ENCODE peak calls at places on chromosomes 7 and 10, in ten cellular contexts. W, X, H, Y, U, M, J, C, F and O are unnamed samples.

GRCh38 chr7:17940302-17941170 is at the start of gene SNX13:
- DNase-seq in W (peak; percentile 92), X (peak; percentile 96), H (peak; percentile 52), Y (peak; percentile 89), U (peak; percentile 95), M (peak; percentile 92), J (peak; percentile 90), C (peak; percentile 89), F (peak; percentile 94), O (peak; percentile 95)

GRCh38 chr7:95688931-95689453 is 83.4 kb upstream of the DYNC1I1 start:
- DNase-seq in W (no peak), X (no peak), H (no peak), Y (no peak), U (no peak), M (no peak), J (no peak), C (no peak), F (peak; percentile 40), O (no peak)

GRCh38 chr7:102024005-102024768 is 206.8 kb downstream of the CUX1 start:
- DNase-seq in W (peak; percentile 23), X (peak; percentile 36), H (no peak), Y (no peak), U (no peak), M (no peak), J (no peak), C (no peak), F (no peak), O (no peak)

GRCh38 chr7:103314849-103315248 is 17.6 kb downstream of the PMPCB start:
- DNase-seq in W (no peak), X (no peak), H (no peak), Y (no peak), U (no peak), M (no peak), J (no peak), C (no peak), F (no peak), O (no peak)

GRCh38 chr10:29595636-29596225 is 39.0 kb downstream of the SVIL start:
- DNase-seq in W (no peak), X (no peak), H (no peak), Y (no peak), U (no peak), M (peak; percentile 45), J (no peak), C (no peak), F (no peak), O (no peak)

GRCh38 chr7:127251458-127252379 is 1.0 kb downstream of the GRM8 start:
- DNase-seq in W (no peak), X (no peak), H (no peak), Y (peak; percentile 15), U (no peak), M (peak; percentile 12), J (no peak), C (no peak), F (no peak), O (peak; percentile 32)

GRCh38 chr10:123743441-123744225 is 77.5 kb downstream of the GPR26 start:
- DNase-seq in W (peak; percentile 27), X (no peak), H (peak; percentile 19), Y (no peak), U (no peak), M (no peak), J (peak; percentile 31), C (peak; percentile 37), F (no peak), O (no peak)

GRCh38 chr7:4774804-4775280 is 581 bp upstream of the AP5Z1 start:
- DNase-seq in W (no peak), X (no peak), H (peak; percentile 28), Y (peak; percentile 69), U (peak; percentile 76), M (no peak), J (peak; percentile 71), C (peak; percentile 79), F (peak; percentile 85), O (no peak)

GRCh38 chr7:46569117-46569433 is 648.0 kb upstream of the IGFBP3 start:
- DNase-seq in W (no peak), X (no peak), H (no peak), Y (no peak), U (no peak), M (no peak), J (no peak), C (no peak), F (peak; percentile 31), O (no peak)

GRCh38 chr10:126014309-126014708 is 117.9 kb downstream of the FANK1 start:
- DNase-seq in W (no peak), X (no peak), H (peak; percentile 49), Y (no peak), U (peak; percentile 50), M (no peak), J (peak; percentile 73), C (no peak), F (peak; percentile 88), O (no peak)

GRCh38 chr10:114045071-114045737 is 1.5 kb downstream of the ADRB1 start:
- DNase-seq in W (no peak), X (peak; percentile 70), H (no peak), Y (no peak), U (no peak), M (peak; percentile 29), J (no peak), C (no peak), F (peak; percentile 27), O (peak; percentile 38)

GRCh38 chr7:23246540-23246939 is at the start of gene GPNMB:
- DNase-seq in W (peak; percentile 21), X (no peak), H (peak; percentile 92), Y (no peak), U (peak; percentile 86), M (peak; percentile 33), J (peak; percentile 98), C (peak; percentile 97), F (peak; percentile 92), O (no peak)

GRCh38 chr10:76583711-76584161 is 1053.9 kb downstream of the KCNMA1 start:
- DNase-seq in W (no peak), X (no peak), H (peak; percentile 79), Y (peak; percentile 38), U (peak; percentile 84), M (no peak), J (peak; percentile 95), C (peak; percentile 93), F (peak; percentile 93), O (no peak)

GRCh38 chr7:77310982-77311381 is 105.2 kb downstream of the GSAP start:
- DNase-seq in W (no peak), X (no peak), H (no peak), Y (no peak), U (no peak), M (no peak), J (no peak), C (no peak), F (no peak), O (no peak)

GRCh38 chr7:105198223-105198622 is 184.2 kb downstream of the KMT2E start:
- DNase-seq in W (no peak), X (no peak), H (peak; percentile 54), Y (no peak), U (peak; percentile 68), M (no peak), J (peak; percentile 92), C (peak; percentile 76), F (peak; percentile 96), O (no peak)

GRCh38 chr10:104208730-104209129 is 23.4 kb downstream of the CFAP43 start:
- DNase-seq in W (no peak), X (no peak), H (no peak), Y (no peak), U (no peak), M (no peak), J (peak; percentile 11), C (peak; percentile 5), F (no peak), O (no peak)

GRCh38 chr10:70620020-70620289 is 17.4 kb upstream of the PRF1 start:
- DNase-seq in W (no peak), X (no peak), H (no peak), Y (no peak), U (no peak), M (no peak), J (no peak), C (no peak), F (no peak), O (no peak)
- H3K4me3 ChIP-seq in W (no peak overlapping the region), X (no peak overlapping the region), H (no peak overlapping the region), Y (no peak overlapping the region), U (no peak overlapping the region), M (no peak overlapping the region), J (no peak overlapping the region), C (no peak overlapping the region), F (no peak overlapping the region), O (no peak overlapping the region)

DNA sequence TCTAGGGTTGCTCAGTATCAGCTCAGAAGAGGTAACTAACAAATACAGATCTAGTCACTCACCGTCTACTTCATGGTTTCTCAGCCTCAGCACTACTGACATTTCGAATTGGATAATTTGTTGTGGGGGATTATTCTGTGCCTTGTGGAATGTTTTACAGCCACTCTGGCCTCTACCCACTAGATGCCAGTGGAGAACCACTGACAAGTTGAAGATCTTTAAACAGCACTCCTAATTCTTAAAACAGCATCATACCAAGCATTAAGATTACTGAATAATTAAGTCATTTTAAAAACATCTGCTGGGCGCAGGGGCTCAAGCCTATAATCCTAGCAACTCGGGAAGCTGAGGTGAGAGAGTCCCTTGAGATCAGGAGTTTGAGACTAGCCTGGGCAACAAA is 82.6 kb downstream of the UPF2 start:
- DNase-seq in W (no peak), X (no peak), H (no peak), Y (no peak), U (no peak), M (no peak), J (no peak), C (no peak), F (no peak), O (no peak)
- TF ChIP-seq CTCF in W (no peak), X (no peak), H (no peak), Y (no peak), U (no peak), M (no peak), J (no peak), C (no peak), F (no peak), O (no peak)

GRCh38 chr10:119516381-119517234 is 25.9 kb downstream of the RGS10 start:
- DNase-seq in W (no peak), X (peak; percentile 64), H (no peak), Y (no peak), U (peak; percentile 25), M (no peak), J (no peak), C (no peak), F (peak; percentile 75), O (peak; percentile 92)
- H3K4me3 ChIP-seq in W (no peak overlapping the region), X (peak overlapping the region; percentile 21), H (no peak overlapping the region), Y (no peak overlapping the region), U (no peak overlapping the region), M (no peak overlapping the region), J (no peak overlapping the region), C (no peak overlapping the region), F (peak overlapping the region; percentile 1), O (peak overlapping the region; percentile 43)

DNA sequence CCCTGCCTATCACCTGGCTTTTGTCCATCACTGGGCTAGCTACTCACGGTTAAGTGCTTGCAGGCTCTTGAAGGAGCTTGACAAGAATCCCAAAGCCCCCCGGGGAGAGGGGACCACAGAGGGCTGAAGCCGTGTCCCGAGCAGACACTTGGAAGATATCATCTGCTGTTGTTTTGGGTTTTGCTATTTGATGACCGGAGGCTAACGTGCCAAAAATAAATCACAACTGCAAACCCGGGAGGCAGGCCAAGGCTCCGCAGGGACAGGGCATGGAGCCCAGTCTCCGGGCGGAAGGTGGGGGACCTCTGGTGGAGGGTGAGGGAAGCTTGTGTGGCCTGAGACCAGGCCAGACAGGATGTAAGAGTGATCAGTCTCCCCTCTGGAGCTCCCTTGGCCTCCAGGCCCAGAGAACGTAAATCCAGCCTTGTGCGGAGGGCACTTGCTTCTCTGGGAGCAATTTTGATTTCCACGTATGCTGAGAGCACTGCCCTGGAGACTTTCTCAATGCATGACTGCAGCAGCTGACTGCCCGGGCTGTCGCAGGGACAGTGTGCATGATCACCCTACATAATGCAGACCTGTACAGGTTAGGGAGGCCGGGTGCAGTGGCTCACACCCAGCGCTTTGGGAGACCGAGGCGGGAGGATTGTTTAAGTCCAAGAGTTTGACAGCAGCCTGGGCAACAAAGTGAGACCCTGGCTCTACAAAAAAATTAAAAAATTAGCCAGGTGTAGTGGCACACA is at the start of gene PHKG1:
- DNase-seq in W (peak; percentile 89), X (peak; percentile 65), H (peak; percentile 67), Y (peak; percentile 56), U (peak; percentile 89), M (peak; percentile 87), J (peak; percentile 91), C (peak; percentile 91), F (peak; percentile 89), O (no peak)
- TF ChIP-seq CTCF in W (peak; percentile 71), X (peak; percentile 69), H (peak; percentile 85), Y (peak; percentile 56), U (peak; percentile 30), M (peak; percentile 75), J (peak; percentile 69), C (peak; percentile 77), F (peak; percentile 61), O (no peak)